ENCODE peak calls at places on chromosomes 5 and 9, in six cellular contexts. Z is endothelial cell, J is T-helper 2 cell, O is RPMI8226, T is NCI-H82, V is NCI-H187 treated with DMSO at 0.1 percent for 48 hours. A is an unnamed sample.
A peak's percentile ranks its signal among the peaks of the same experiment; 100 is the strongest.

GRCh38 chr5:7754490-7754889 is 96.4 kb downstream of the CFAP90 start:
- DNase-seq in T (no peak), Z (no peak), V (no peak), J (no peak), O (no peak), A (no peak)

GRCh38 chr5:82886911-82887310 is 190.3 kb downstream of the TMEM167A start:
- DNase-seq in J (no peak), T (no peak), V (no peak), O (no peak), Z (no peak), A (no peak)

GRCh38 chr9:89750117-89750551 is 145.3 kb downstream of the GADD45G start:
- DNase-seq in O (peak; percentile 75), V (no peak), J (no peak), T (peak; percentile 95), Z (no peak), A (no peak)

GRCh38 chr9:28587052-28587451 is 1013.8 kb upstream of the C9orf72 start:
- DNase-seq in O (no peak), Z (no peak), V (no peak), J (no peak), T (no peak), A (no peak)

GRCh38 chr9:29969856-29970647 is 2396.8 kb upstream of the C9orf72 start:
- DNase-seq in T (no peak), Z (no peak), J (no peak), V (no peak), O (no peak), A (no peak)

GRCh38 chr5:159965031-159965837 is 43.7 kb upstream of the TTC1 start:
- DNase-seq in O (peak; percentile 51), T (peak; percentile 91), J (no peak), V (no peak), Z (peak; percentile 71), A (peak; percentile 57)

GRCh38 chr9:136119259-136120118 is 814 bp upstream of the TMEM250 start:
- DNase-seq in V (no peak), T (peak; percentile 40), J (no peak), Z (peak; percentile 48), O (peak; percentile 57), A (no peak)

GRCh38 chr9:22238809-22239684 is 207.6 kb upstream of the DMRTA1 start:
- DNase-seq in J (no peak), Z (no peak), T (peak; percentile 37), V (no peak), O (peak; percentile 33), A (no peak)

GRCh38 chr5:78591972-78592700 is 56.4 kb downstream of the LHFPL2 start:
- DNase-seq in T (no peak), Z (no peak), V (no peak), J (no peak), O (no peak), A (no peak)

GRCh38 chr5:179193746-179194145 is 133.6 kb downstream of the ZNF354C start:
- DNase-seq in V (no peak), Z (no peak), O (no peak), J (no peak), T (no peak), A (no peak)

GRCh38 chr5:116518423-116518822 is 56.2 kb downstream of the SEMA6A start:
- DNase-seq in T (no peak), O (no peak), J (no peak), V (no peak), Z (no peak), A (no peak)

GRCh38 chr9:130689937-130690700 is 3.5 kb upstream of the EXOSC2 start:
- DNase-seq in V (no peak), O (peak; percentile 83), Z (no peak), J (no peak), T (peak; percentile 92), A (no peak)

GRCh38 chr5:154519375-154519774 is 41.3 kb upstream of the HAND1 start:
- DNase-seq in V (no peak), J (no peak), Z (no peak), T (no peak), O (no peak), A (no peak)

GRCh38 chr9:21996438-21996837 is 1.8 kb downstream of the CDKN2B-AS1 start:
- DNase-seq in V (no peak), J (no peak), Z (no peak), T (peak; percentile 62), O (no peak), A (no peak)

GRCh38 chr9:116883676-116884075 is 196.6 kb downstream of the TRIM32 start:
- DNase-seq in V (no peak), O (no peak), Z (no peak), J (no peak), T (no peak), A (no peak)

GRCh38 chr5:33433303-33434255 is 7.2 kb upstream of the TARS1 start:
- DNase-seq in Z (no peak), T (no peak), J (no peak), O (no peak), V (no peak), A (no peak)

GRCh38 chr5:80466669-80467485 is 21.0 kb upstream of the FAM151B start:
- DNase-seq in T (no peak), V (no peak), J (no peak), O (no peak), Z (no peak), A (no peak)

GRCh38 chr5:124918618-124919017 is 172.2 kb upstream of the ZNF608 start:
- DNase-seq in V (no peak), T (no peak), Z (no peak), O (no peak), J (no peak), A (no peak)

GRCh38 chr5:168649306-168649705 is 70.1 kb upstream of the PANK3 start:
- DNase-seq in T (peak; percentile 7), O (no peak), J (no peak), V (no peak), Z (no peak), A (no peak)

A was measured in neural crest cell.